ENCODE peak calls at places on chromosome 18, in five cellular contexts. One of them, this sample, is unnamed.

GRCh38 chr18:28523758-28524475 is 347.0 kb upstream of the CDH2 start:
- DNase-seq in IMR-90: no peak
- DNase-seq in H1: no peak
- DNase-seq in neuronal stem cell: peak
- DNase-seq in mesenchymal stem cell: no peak
- DNase-seq in this sample: no peak

GRCh38 chr18:45951021-45951714 is 16.0 kb downstream of the EPG5 start:
- DNase-seq in IMR-90: peak
- DNase-seq in H1: no peak
- DNase-seq in neuronal stem cell: no peak
- DNase-seq in mesenchymal stem cell: peak
- DNase-seq in this sample: peak

GRCh38 chr18:12013186-12013916 is 32.0 kb downstream of the IMPA2 start:
- DNase-seq in IMR-90: no peak
- DNase-seq in H1: no peak
- DNase-seq in neuronal stem cell: peak
- DNase-seq in mesenchymal stem cell: no peak
- DNase-seq in this sample: no peak

GRCh38 chr18:54125429-54125828 is 99.0 kb downstream of the MBD2 start:
- DNase-seq in IMR-90: no peak
- DNase-seq in H1: no peak
- DNase-seq in neuronal stem cell: no peak
- DNase-seq in mesenchymal stem cell: no peak
- DNase-seq in this sample: no peak

GRCh38 chr18:49764032-49764431 is 49.3 kb downstream of the ACAA2 start:
- DNase-seq in IMR-90: peak
- DNase-seq in H1: no peak
- DNase-seq in neuronal stem cell: no peak
- DNase-seq in mesenchymal stem cell: peak
- DNase-seq in this sample: no peak

GRCh38 chr18:50177294-50177992 is 17.5 kb downstream of the MYO5B start:
- DNase-seq in IMR-90: no peak
- DNase-seq in H1: no peak
- DNase-seq in neuronal stem cell: no peak
- DNase-seq in mesenchymal stem cell: no peak
- DNase-seq in this sample: no peak

GRCh38 chr18:48943736-48944527 is 6.8 kb downstream of the SMAD7 start:
- DNase-seq in IMR-90: no peak
- DNase-seq in H1: no peak
- DNase-seq in neuronal stem cell: no peak
- DNase-seq in mesenchymal stem cell: no peak
- DNase-seq in this sample: no peak

GRCh38 chr18:66077066-66077465 is 326.3 kb downstream of the CDH7 start:
- DNase-seq in IMR-90: no peak
- DNase-seq in H1: no peak
- DNase-seq in neuronal stem cell: no peak
- DNase-seq in mesenchymal stem cell: no peak
- DNase-seq in this sample: no peak

GRCh38 chr18:42052137-42052708 is 97.2 kb downstream of the PIK3C3 start:
- DNase-seq in IMR-90: peak
- DNase-seq in H1: no peak
- DNase-seq in neuronal stem cell: no peak
- DNase-seq in mesenchymal stem cell: peak
- DNase-seq in this sample: peak

GRCh38 chr18:21820035-21820810 is 79.6 kb downstream of the MIB1 start:
- DNase-seq in IMR-90: peak
- DNase-seq in H1: no peak
- DNase-seq in neuronal stem cell: no peak
- DNase-seq in mesenchymal stem cell: peak
- DNase-seq in this sample: no peak

GRCh38 chr18:10072659-10073309 is 159.0 kb downstream of the VAPA start:
- DNase-seq in IMR-90: peak
- DNase-seq in H1: no peak
- DNase-seq in neuronal stem cell: no peak
- DNase-seq in mesenchymal stem cell: peak
- DNase-seq in this sample: peak

GRCh38 chr18:72409923-72410322 is 134.2 kb downstream of the CBLN2 start:
- DNase-seq in IMR-90: no peak
- DNase-seq in H1: no peak
- DNase-seq in neuronal stem cell: no peak
- DNase-seq in mesenchymal stem cell: no peak
- DNase-seq in this sample: no peak

GRCh38 chr18:10233082-10233875 is 221.2 kb upstream of the APCDD1 start:
- DNase-seq in IMR-90: no peak
- DNase-seq in H1: no peak
- DNase-seq in neuronal stem cell: no peak
- DNase-seq in mesenchymal stem cell: no peak
- DNase-seq in this sample: no peak

GRCh38 chr18:48929951-48930713 is 20.6 kb downstream of the SMAD7 start:
- DNase-seq in IMR-90: peak
- DNase-seq in H1: no peak
- DNase-seq in neuronal stem cell: no peak
- DNase-seq in mesenchymal stem cell: peak
- DNase-seq in this sample: no peak

GRCh38 chr18:49898421-49898820 is 85.1 kb upstream of the ACAA2 start:
- DNase-seq in IMR-90: peak
- DNase-seq in H1: no peak
- DNase-seq in neuronal stem cell: peak
- DNase-seq in mesenchymal stem cell: peak
- DNase-seq in this sample: peak

GRCh38 chr18:37564796-37565137 is 831 bp downstream of the CELF4 start:
- DNase-seq in IMR-90: peak
- DNase-seq in H1: no peak
- DNase-seq in neuronal stem cell: peak
- DNase-seq in mesenchymal stem cell: peak
- DNase-seq in this sample: peak

GRCh38 chr18:73043231-73044000 is 175.6 kb upstream of the NETO1 start:
- DNase-seq in IMR-90: no peak
- DNase-seq in H1: no peak
- DNase-seq in neuronal stem cell: no peak
- DNase-seq in mesenchymal stem cell: no peak
- DNase-seq in this sample: no peak

GRCh38 chr18:3246636-3247242 is 862 bp upstream of the MYL12A start:
- DNase-seq in IMR-90: no peak
- DNase-seq in H1: no peak
- DNase-seq in neuronal stem cell: no peak
- DNase-seq in mesenchymal stem cell: no peak
- DNase-seq in this sample: no peak

GRCh38 chr18:45161850-45162249 is 453.4 kb upstream of the SLC14A2 start:
- DNase-seq in IMR-90: no peak
- DNase-seq in H1: no peak
- DNase-seq in neuronal stem cell: no peak
- DNase-seq in mesenchymal stem cell: no peak
- DNase-seq in this sample: no peak

GRCh38 chr18:39571511-39571910 is 2005.9 kb upstream of the CELF4 start:
- DNase-seq in IMR-90: peak
- DNase-seq in H1: no peak
- DNase-seq in neuronal stem cell: no peak
- DNase-seq in mesenchymal stem cell: peak
- DNase-seq in this sample: peak

GRCh38 chr18:13302611-13303267 is 84.2 kb downstream of the LDLRAD4 start:
- DNase-seq in IMR-90: no peak
- DNase-seq in H1: no peak
- DNase-seq in neuronal stem cell: no peak
- DNase-seq in mesenchymal stem cell: no peak
- DNase-seq in this sample: peak

GRCh38 chr18:13220326-13220991 is 1.9 kb downstream of the LDLRAD4 start:
- DNase-seq in IMR-90: no peak
- DNase-seq in H1: no peak
- DNase-seq in neuronal stem cell: no peak
- DNase-seq in mesenchymal stem cell: no peak
- DNase-seq in this sample: peak

GRCh38 chr18:40878371-40878770 is 1076.7 kb upstream of the PIK3C3 start:
- DNase-seq in IMR-90: no peak
- DNase-seq in H1: no peak
- DNase-seq in neuronal stem cell: no peak
- DNase-seq in mesenchymal stem cell: no peak
- DNase-seq in this sample: no peak

GRCh38 chr18:40882468-40882867 is 1072.6 kb upstream of the PIK3C3 start:
- DNase-seq in IMR-90: no peak
- DNase-seq in H1: no peak
- DNase-seq in neuronal stem cell: no peak
- DNase-seq in mesenchymal stem cell: no peak
- DNase-seq in this sample: no peak

GRCh38 chr18:40874233-40874632 is 1080.8 kb upstream of the PIK3C3 start:
- DNase-seq in IMR-90: peak
- DNase-seq in H1: no peak
- DNase-seq in neuronal stem cell: no peak
- DNase-seq in mesenchymal stem cell: peak
- DNase-seq in this sample: no peak

GRCh38 chr18:40875101-40875500 is 1079.9 kb upstream of the PIK3C3 start:
- DNase-seq in IMR-90: no peak
- DNase-seq in H1: no peak
- DNase-seq in neuronal stem cell: no peak
- DNase-seq in mesenchymal stem cell: no peak
- DNase-seq in this sample: no peak

DNA sequence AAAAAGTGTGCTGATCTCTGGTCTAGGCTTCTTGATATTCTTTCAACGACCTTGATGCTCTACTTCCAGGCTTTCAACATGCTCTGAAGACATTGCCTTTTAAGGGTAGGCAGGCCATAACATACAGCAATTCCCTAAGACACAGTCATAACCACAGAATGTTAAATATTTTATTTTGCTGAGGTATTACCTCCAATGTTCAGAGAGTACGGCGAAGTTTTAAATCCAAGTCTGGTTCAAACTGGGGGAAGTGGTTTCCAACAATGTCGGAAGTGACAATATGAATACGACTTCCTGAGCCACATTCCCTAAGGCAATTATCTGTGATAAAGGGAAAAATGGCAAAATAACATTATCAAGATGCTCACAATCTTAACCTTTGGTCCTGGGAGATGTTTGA is 1077.9 kb upstream of the PIK3C3 start:
- DNase-seq in IMR-90: peak
- DNase-seq in H1: no peak
- DNase-seq in neuronal stem cell: no peak
- DNase-seq in mesenchymal stem cell: peak
- DNase-seq in this sample: no peak
- H3K18ac ChIP-seq in IMR-90: peak
- H3K18ac ChIP-seq in H1: no peak
- H3K18ac ChIP-seq in neuronal stem cell: no peak
- H3K18ac ChIP-seq in mesenchymal stem cell: no peak
- H3K18ac ChIP-seq in this sample: no peak

GRCh38 chr18:52060612-52061259 is 279.3 kb upstream of the DCC start:
- DNase-seq in IMR-90: no peak
- DNase-seq in H1: peak
- DNase-seq in neuronal stem cell: no peak
- DNase-seq in mesenchymal stem cell: no peak
- DNase-seq in this sample: no peak
- H3K4me3 ChIP-seq in IMR-90: no peak
- H3K4me3 ChIP-seq in H1: peak
- H3K4me3 ChIP-seq in neuronal stem cell: no peak
- H3K4me3 ChIP-seq in mesenchymal stem cell: no peak
- H3K4me3 ChIP-seq in this sample: no peak

GRCh38 chr18:59057969-59058368 is 81.7 kb upstream of the SEC11C start:
- DNase-seq in IMR-90: peak
- DNase-seq in H1: no peak
- DNase-seq in neuronal stem cell: no peak
- DNase-seq in mesenchymal stem cell: no peak
- DNase-seq in this sample: no peak
- H3K14ac ChIP-seq in IMR-90: no peak
- H3K14ac ChIP-seq in H1: no peak
- H3K14ac ChIP-seq in neuronal stem cell: no peak
- H3K14ac ChIP-seq in mesenchymal stem cell: no peak
- H3K14ac ChIP-seq in this sample: no peak

GRCh38 chr18:6605115-6605869 is 124.2 kb upstream of the ARHGAP28 start:
- DNase-seq in IMR-90: peak
- DNase-seq in H1: no peak
- DNase-seq in neuronal stem cell: no peak
- DNase-seq in mesenchymal stem cell: no peak
- DNase-seq in this sample: no peak

GRCh38 chr18:6610436-6610835 is 119.1 kb upstream of the ARHGAP28 start:
- DNase-seq in IMR-90: no peak
- DNase-seq in H1: no peak
- DNase-seq in neuronal stem cell: no peak
- DNase-seq in mesenchymal stem cell: no peak
- DNase-seq in this sample: no peak

GRCh38 chr18:6606411-6607085 is 123.0 kb upstream of the ARHGAP28 start:
- DNase-seq in IMR-90: no peak
- DNase-seq in H1: no peak
- DNase-seq in neuronal stem cell: no peak
- DNase-seq in mesenchymal stem cell: no peak
- DNase-seq in this sample: no peak

GRCh38 chr18:6609882-6610281 is 119.6 kb upstream of the ARHGAP28 start:
- DNase-seq in IMR-90: no peak
- DNase-seq in H1: no peak
- DNase-seq in neuronal stem cell: no peak
- DNase-seq in mesenchymal stem cell: no peak
- DNase-seq in this sample: no peak

DNA sequence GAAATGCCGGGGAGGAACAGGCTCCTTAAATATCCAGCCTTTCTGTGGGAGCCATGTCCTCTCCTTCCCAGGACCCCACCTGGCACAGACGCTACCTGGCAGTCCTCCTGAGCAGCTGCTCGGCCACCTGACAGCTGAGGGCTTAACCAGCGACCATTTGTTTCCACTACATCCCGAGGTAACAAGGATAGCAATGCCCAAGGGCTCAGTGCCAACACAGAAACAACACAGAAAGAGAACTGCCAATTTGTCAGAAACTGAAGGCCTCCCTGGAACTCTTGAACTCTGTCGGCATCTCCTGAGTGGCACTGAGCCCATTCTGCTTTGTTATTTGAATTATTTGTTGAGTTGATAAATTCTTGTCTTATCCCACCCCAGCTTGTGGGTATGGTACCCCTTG is 122.2 kb upstream of the ARHGAP28 start:
- DNase-seq in IMR-90: no peak
- DNase-seq in H1: no peak
- DNase-seq in neuronal stem cell: no peak
- DNase-seq in mesenchymal stem cell: no peak
- DNase-seq in this sample: no peak
- H3K18ac ChIP-seq in IMR-90: no peak
- H3K18ac ChIP-seq in H1: no peak
- H3K18ac ChIP-seq in neuronal stem cell: no peak
- H3K18ac ChIP-seq in mesenchymal stem cell: no peak
- H3K18ac ChIP-seq in this sample: no peak

GRCh38 chr18:26656944-26657536 is 108.7 kb upstream of the KCTD1 start:
- DNase-seq in IMR-90: peak
- DNase-seq in H1: no peak
- DNase-seq in neuronal stem cell: peak
- DNase-seq in mesenchymal stem cell: peak
- DNase-seq in this sample: peak
- H3K4me3 ChIP-seq in IMR-90: peak
- H3K4me3 ChIP-seq in H1: peak
- H3K4me3 ChIP-seq in neuronal stem cell: peak
- H3K4me3 ChIP-seq in mesenchymal stem cell: peak
- H3K4me3 ChIP-seq in this sample: peak

GRCh38 chr18:77132369-77133050 is at the start of gene MBP:
- DNase-seq in IMR-90: no peak
- DNase-seq in H1: no peak
- DNase-seq in neuronal stem cell: no peak
- DNase-seq in mesenchymal stem cell: no peak
- DNase-seq in this sample: peak
- H3K14ac ChIP-seq in IMR-90: no peak
- H3K14ac ChIP-seq in H1: no peak
- H3K14ac ChIP-seq in neuronal stem cell: peak
- H3K14ac ChIP-seq in mesenchymal stem cell: no peak
- H3K14ac ChIP-seq in this sample: peak